ENCODE peak calls at places on chromosomes 6 and 20, in five cellular contexts. Z, N, S, P and J are unnamed samples.
A peak's percentile ranks its signal among the peaks of the same experiment; 100 is the strongest.

GRCh38 chr6:109182590-109182989 is 87.3 kb downstream of the CEP57L1 start:
- DNase-seq in Z (no peak), S (no peak), P (no peak), N (no peak), J (no peak)

GRCh38 chr6:16358531-16359138 is 120.2 kb downstream of the GMPR start:
- DNase-seq in N (no peak), Z (no peak), S (no peak), P (no peak), J (no peak)

GRCh38 chr20:4864292-4864691 is 137.0 kb downstream of the SLC23A2 start:
- DNase-seq in S (no peak), P (no peak), N (no peak), Z (no peak), J (no peak)

GRCh38 chr6:125899726-125900182 is 56.8 kb upstream of the HINT3 start:
- DNase-seq in S (peak; percentile 61), P (no peak), N (no peak), Z (no peak), J (no peak)

GRCh38 chr6:56772737-56773184 is 130.1 kb upstream of the DST start:
- DNase-seq in S (no peak), P (no peak), Z (no peak), N (no peak), J (no peak)

GRCh38 chr6:18314317-18314997 is 50.1 kb upstream of the DEK start:
- DNase-seq in P (no peak), S (peak; percentile 33), Z (no peak), N (no peak), J (no peak)

GRCh38 chr20:15708984-15709598 is 864.2 kb downstream of the KIF16B start:
- DNase-seq in Z (no peak), S (no peak), N (no peak), P (peak; percentile 6), J (peak; percentile 64)

GRCh38 chr6:53492860-53493634 is 51.9 kb downstream of the GCLC start:
- DNase-seq in N (no peak), P (peak; percentile 28), S (peak; percentile 42), Z (peak; percentile 44), J (peak; percentile 31)

GRCh38 chr6:121592261-121592935 is 157.0 kb downstream of the GJA1 start:
- DNase-seq in N (no peak), Z (no peak), P (no peak), S (no peak), J (no peak)

GRCh38 chr6:1716845-1717244 is 107.1 kb downstream of the FOXC1 start:
- DNase-seq in S (no peak), P (no peak), N (no peak), Z (no peak), J (no peak)

GRCh38 chr20:19975901-19976300 is 41.3 kb upstream of the NAA20 start:
- DNase-seq in S (no peak), P (no peak), Z (peak; percentile 48), N (no peak), J (no peak)

GRCh38 chr6:42390228-42390934 is 61.3 kb downstream of the TRERF1 start:
- DNase-seq in N (no peak), Z (no peak), P (no peak), S (no peak), J (peak; percentile 55)

GRCh38 chr6:38510205-38510604 is 129.5 kb downstream of the BTBD9 start:
- DNase-seq in P (no peak), Z (no peak), S (no peak), N (no peak), J (no peak)

GRCh38 chr6:1461736-1462135 is 72.4 kb downstream of the FOXF2 start:
- DNase-seq in S (no peak), N (no peak), Z (no peak), P (no peak), J (no peak)

GRCh38 chr6:126682440-126682839 is 342.5 kb downstream of the CENPW start:
- DNase-seq in P (no peak), S (no peak), N (no peak), Z (no peak), J (no peak)

GRCh38 chr6:63731946-63732735 is 96.5 kb downstream of the PHF3 start:
- DNase-seq in P (no peak), N (no peak), Z (peak; percentile 45), S (no peak), J (no peak)

GRCh38 chr20:44449864-44450263 is 25.8 kb upstream of the TTPAL start:
- DNase-seq in S (no peak), Z (no peak), N (no peak), P (no peak), J (no peak)

GRCh38 chr20:44450279-44450937 is 25.3 kb upstream of the TTPAL start:
- DNase-seq in Z (no peak), P (no peak), S (no peak), N (no peak), J (no peak)

GRCh38 chr20:44450938-44451450 is 24.7 kb upstream of the TTPAL start:
- DNase-seq in Z (no peak), P (no peak), S (no peak), N (no peak), J (no peak)

GRCh38 chr20:44447827-44448419 is 27.8 kb upstream of the TTPAL start:
- DNase-seq in P (no peak), Z (no peak), N (no peak), S (no peak), J (no peak)

DNA sequence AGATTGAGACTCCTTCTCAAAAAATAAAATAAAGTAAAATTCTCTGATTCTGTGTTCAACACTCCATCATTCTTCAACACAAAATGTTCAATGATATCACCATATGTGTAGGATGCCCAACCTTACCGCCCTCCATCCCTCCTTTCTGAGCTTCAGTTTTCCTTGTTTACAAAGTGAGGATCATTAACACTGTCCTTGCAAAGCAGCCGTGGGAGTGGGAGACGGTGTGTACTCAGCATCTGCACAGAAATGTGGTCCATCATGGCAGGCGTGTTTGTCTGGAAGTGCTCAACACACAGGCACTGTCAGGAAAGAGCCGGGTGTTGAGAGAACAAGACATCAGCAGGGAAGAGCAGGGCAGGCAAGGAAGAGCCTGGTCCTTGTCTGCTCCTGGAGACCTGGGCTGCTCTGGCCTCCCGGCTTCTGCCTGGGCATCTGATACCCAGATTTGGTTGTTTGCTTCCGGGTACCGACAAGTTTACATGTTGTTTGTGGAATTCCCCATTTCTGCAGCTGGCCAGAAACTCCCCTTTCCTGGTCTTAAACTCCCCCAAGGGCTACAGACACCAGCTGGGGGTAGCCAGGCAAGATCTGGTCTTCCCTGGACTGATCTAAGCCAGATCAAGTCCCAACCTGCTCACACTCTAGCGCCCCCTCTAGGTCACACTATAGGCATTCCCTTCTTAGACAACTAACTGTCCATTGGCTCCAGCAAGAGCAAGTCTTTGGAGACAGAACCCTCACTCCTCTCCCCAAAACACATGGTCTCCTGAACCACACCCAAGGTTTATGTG is 26.7 kb upstream of the TTPAL start:
- DNase-seq in S (no peak), Z (no peak), N (no peak), P (no peak), J (peak; percentile 35)
- TF ChIP-seq CTCF in S (peak; percentile 65), Z (no peak), N (no peak), P (no peak), J (peak; percentile 31)

GRCh38 chr6:152312434-152312833 is 324.7 kb downstream of the SYNE1 start:
- DNase-seq in S (no peak), Z (no peak), N (no peak), P (no peak), J (no peak)

GRCh38 chr6:152313542-152314482 is 323.4 kb downstream of the SYNE1 start:
- DNase-seq in P (no peak), Z (no peak), S (no peak), N (no peak), J (no peak)

GRCh38 chr6:152318278-152318677 is 318.9 kb downstream of the SYNE1 start:
- DNase-seq in S (no peak), Z (no peak), P (no peak), N (no peak), J (no peak)

GRCh38 chr6:152316024-152316423 is 321.1 kb downstream of the SYNE1 start:
- DNase-seq in S (no peak), N (peak; percentile 72), P (no peak), Z (no peak), J (no peak)

GRCh38 chr6:152314483-152314832 is 322.7 kb downstream of the SYNE1 start:
- DNase-seq in N (no peak), S (no peak), P (no peak), Z (no peak), J (no peak)
- TF ChIP-seq CTCF in N (no peak), S (no peak), P (no peak), Z (no peak), J (no peak)

DNA sequence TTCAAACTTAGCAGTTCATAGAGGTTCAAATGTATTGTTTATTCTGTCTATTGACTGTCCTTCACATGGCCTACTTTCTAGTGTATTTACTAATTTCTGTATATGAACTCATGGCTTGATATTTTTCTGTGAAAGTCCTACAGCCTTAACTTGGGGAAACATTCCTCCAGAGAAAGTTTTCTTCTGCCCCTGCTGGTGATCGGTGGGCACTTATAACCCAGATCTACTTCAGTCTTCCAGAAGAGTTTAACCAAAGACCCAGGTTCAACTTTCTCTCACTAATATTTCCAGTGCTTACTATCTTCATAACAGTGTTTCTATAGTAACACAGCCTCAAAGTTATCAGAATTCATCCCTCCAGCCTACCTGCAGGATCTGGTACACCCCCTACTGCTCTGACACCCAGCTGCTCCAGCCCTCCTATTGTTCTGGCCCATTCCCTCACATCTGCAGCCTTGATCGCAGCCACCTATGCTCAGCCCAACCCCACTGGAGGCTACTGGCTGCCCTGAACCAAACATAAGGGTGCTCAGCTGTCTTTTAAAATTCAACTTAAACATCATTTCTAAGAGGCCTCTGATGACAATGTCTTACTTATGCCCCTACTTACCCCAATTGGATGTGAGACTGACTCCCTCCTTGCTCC is 72.3 kb downstream of the TBX18 start:
- DNase-seq in N (no peak), P (no peak), Z (no peak), S (no peak), J (no peak)
- TF ChIP-seq CTCF in N (no peak), P (no peak), Z (no peak), S (peak; percentile 2), J (no peak)

GRCh38 chr20:3848565-3848964 is 1.9 kb downstream of the MAVS start:
- DNase-seq in P (no peak), S (no peak), N (no peak), Z (no peak), J (no peak)

GRCh38 chr20:3846378-3846739 is 275 bp upstream of the MAVS start:
- DNase-seq in N (no peak), P (no peak), S (no peak), Z (no peak), J (no peak)

GRCh38 chr20:3847419-3847940 is 846 bp downstream of the MAVS start:
- DNase-seq in P (no peak), S (no peak), N (no peak), Z (no peak), J (no peak)

GRCh38 chr20:3843490-3843889 is 3.1 kb upstream of the MAVS start:
- DNase-seq in N (no peak), S (no peak), P (no peak), Z (peak; percentile 81), J (peak; percentile 13)

GRCh38 chr20:3846740-3847418 is at the start of gene MAVS:
- DNase-seq in Z (peak; percentile 89), P (peak; percentile 86), N (peak; percentile 85), S (no peak), J (peak; percentile 95)
- TF ChIP-seq CTCF in Z (no peak), P (no peak), N (no peak), S (no peak), J (peak; percentile 21)

GRCh38 chr20:63740501-63741353 is 1.2 kb downstream of the SLC2A4RG start:
- DNase-seq in S (no peak), Z (peak; percentile 97), N (peak; percentile 95), P (peak; percentile 77), J (peak; percentile 65)
- TF ChIP-seq CTCF in S (no peak), Z (no peak), N (no peak), P (no peak), J (no peak)